ENCODE peak calls at places on chromosome 11, in seven cellular contexts. F is choroid plexus epithelial cell; E is stimulated activated CD4-positive, alpha-beta T cell treated with anti-CD3 and anti-CD28 coated beads, TNF-alpha, amount 100 ng/mL, for 48 hours; R is substantia nigra; U is mucosa of descending colon; H is AG09309; T is stimulated activated CD8-positive, alpha-beta memory T cell treated with anti-CD3 and anti-CD28 coated beads, Interleukin-4, amount 100 ng/mL, for 1 hour. K is an unnamed sample.
A peak's percentile ranks its signal among the peaks of the same experiment; 100 is the strongest.

GRCh38 chr11:126662055-126662790 is 306.7 kb downstream of the ST3GAL4 start:
- DNase-seq in F (no peak), E (no peak), R (no peak), U (no peak), H (no peak), T (no peak), K (no peak)

GRCh38 chr11:95877288-95877687 is 46.6 kb downstream of the MTMR2 start:
- DNase-seq in F (peak; percentile 99), E (no peak), R (no peak), U (no peak), H (peak; percentile 99), T (no peak), K (no peak)

GRCh38 chr11:17563248-17563647 is 16.2 kb downstream of the OTOG start:
- DNase-seq in F (no peak), E (no peak), R (no peak), U (no peak), H (no peak), T (no peak), K (no peak)

GRCh38 chr11:134098566-134099184 is 29.8 kb downstream of the JAM3 start:
- DNase-seq in F (peak; percentile 30), E (no peak), R (no peak), U (peak; percentile 5), H (no peak), T (no peak), K (no peak)

GRCh38 chr11:124108158-124108557 is 7.1 kb upstream of the VWA5A start:
- DNase-seq in F (peak; percentile 80), E (no peak), R (no peak), U (peak; percentile 69), H (no peak), T (no peak), K (no peak)

GRCh38 chr11:61275191-61275590 is 19.9 kb downstream of the VWCE start:
- DNase-seq in F (no peak), E (no peak), R (no peak), U (no peak), H (no peak), T (no peak), K (no peak)

GRCh38 chr11:116118138-116118470 is 613.9 kb upstream of the CADM1 start:
- DNase-seq in F (no peak), E (no peak), R (no peak), U (no peak), H (no peak), T (no peak), K (no peak)

GRCh38 chr11:8760896-8761295 is 78.3 kb downstream of the RPL27A start:
- DNase-seq in F (peak; percentile 41), E (no peak), R (no peak), U (no peak), H (no peak), T (no peak), K (no peak)

GRCh38 chr11:107550304-107550703 is 15.2 kb downstream of the ALKBH8 start:
- DNase-seq in F (no peak), E (no peak), R (no peak), U (no peak), H (no peak), T (no peak), K (no peak)

GRCh38 chr11:61732705-61733104 is 19.7 kb upstream of the MYRF start:
- DNase-seq in F (no peak), E (no peak), R (peak; percentile 22), U (no peak), H (no peak), T (no peak), K (no peak)

GRCh38 chr11:130449996-130450419 is 1.6 kb downstream of the ADAMTS15 start:
- DNase-seq in F (peak; percentile 93), E (no peak), R (no peak), U (peak; percentile 67), H (no peak), T (no peak), K (no peak)

GRCh38 chr11:47552086-47552580 is 799 bp downstream of the CELF1 start:
- DNase-seq in F (peak; percentile 63), E (no peak), R (no peak), U (no peak), H (no peak), T (no peak), K (peak; percentile 10)

GRCh38 chr11:29282088-29282487 is 734.7 kb downstream of the KCNA4 start:
- DNase-seq in F (peak; percentile 93), E (no peak), R (no peak), U (no peak), H (peak; percentile 74), T (no peak), K (no peak)

GRCh38 chr11:36130401-36130800 is 158.8 kb downstream of the COMMD9 start:
- DNase-seq in F (no peak), E (no peak), R (no peak), U (no peak), H (no peak), T (no peak), K (no peak)

GRCh38 chr11:116518141-116518540 is 254.6 kb downstream of the BUD13 start:
- DNase-seq in F (no peak), E (no peak), R (no peak), U (no peak), H (no peak), T (no peak), K (no peak)

GRCh38 chr11:128196235-128196634 is 391.1 kb downstream of the ETS1 start:
- DNase-seq in F (peak; percentile 26), E (no peak), R (no peak), U (no peak), H (peak; percentile 39), T (no peak), K (no peak)

GRCh38 chr11:73248526-73249185 is 23.5 kb upstream of the P2RY6 start:
- DNase-seq in F (no peak), E (no peak), R (no peak), U (no peak), H (no peak), T (no peak), K (no peak)

GRCh38 chr11:65213322-65214211 is 31.8 kb downstream of the CAPN1 start:
- DNase-seq in F (peak; percentile 20), E (no peak), R (no peak), U (no peak), H (no peak), T (no peak), K (no peak)

GRCh38 chr11:67285541-67286498 is 3.3 kb upstream of the ANKRD13D start:
- DNase-seq in F (no peak), E (no peak), R (no peak), U (no peak), H (no peak), T (no peak), K (no peak)

GRCh38 chr11:36741515-36741914 is 143.5 kb upstream of the RAG2 start:
- DNase-seq in F (no peak), E (no peak), R (no peak), U (no peak), H (no peak), T (no peak), K (no peak)

GRCh38 chr11:66849501-66850234 is 6.4 kb downstream of the RCE1 start:
- DNase-seq in F (no peak), E (no peak), R (no peak), U (no peak), H (no peak), T (no peak), K (no peak)

GRCh38 chr11:35174666-35175065 is 35.7 kb downstream of the CD44 start:
- DNase-seq in F (peak; percentile 88), E (no peak), R (no peak), U (no peak), H (peak; percentile 76), T (no peak), K (no peak)

GRCh38 chr11:117045956-117046355 is 52.3 kb downstream of the SIK3 start:
- DNase-seq in F (no peak), E (no peak), R (no peak), U (no peak), H (peak; percentile 49), T (no peak), K (no peak)

GRCh38 chr11:109791337-109791736 is 301.9 kb upstream of the ZC3H12C start:
- DNase-seq in F (no peak), E (no peak), R (no peak), U (no peak), H (no peak), T (no peak), K (no peak)

GRCh38 chr11:91160661-91161060 is 937.8 kb upstream of the CHORDC1 start:
- DNase-seq in F (no peak), E (no peak), R (no peak), U (no peak), H (no peak), T (no peak), K (no peak)

K was measured in effector memory CD4-positive, alpha-beta T cell.